ENCODE peak calls at places on chromosome X, in seven cellular contexts. X, D, T, B, I, N and Z are unnamed samples.

GRCh38 chrX:1442724-1443367 is 9.9 kb downstream of the ASMTL start:
- DNase-seq in B (no peak), X (no peak), D (no peak), T (no peak), N (no peak), I (no peak), Z (no peak)

GRCh38 chrX:77793950-77794349 is 7.9 kb upstream of the ATRX start:
- DNase-seq in I (no peak), X (no peak), B (no peak), D (no peak), T (no peak), N (no peak), Z (no peak)

GRCh38 chrX:56995271-56995994 is at the start of gene SPIN3:
- DNase-seq in D (peak; percentile 87), X (peak; percentile 80), N (peak; percentile 67), B (peak; percentile 43), I (peak; percentile 56), T (peak; percentile 80), Z (peak; percentile 46)

GRCh38 chrX:1222511-1223252 is 10.2 kb upstream of the CRLF2 start:
- DNase-seq in N (no peak), B (no peak), D (peak; percentile 25), T (no peak), I (no peak), X (no peak), Z (no peak)

GRCh38 chrX:154013001-154013421 is 6.7 kb downstream of the IRAK1 start:
- DNase-seq in T (no peak), I (no peak), B (no peak), N (no peak), X (no peak), D (no peak), Z (no peak)

GRCh38 chrX:49919617-49920016 is 2.8 kb upstream of the CLCN5 start:
- DNase-seq in I (no peak), D (peak; percentile 9), N (peak; percentile 47), B (no peak), X (peak; percentile 56), T (peak; percentile 61), Z (no peak)

GRCh38 chrX:24466025-24466424 is 939 bp downstream of the PDK3 start:
- DNase-seq in D (no peak), I (no peak), B (no peak), T (no peak), X (no peak), N (no peak), Z (no peak)

GRCh38 chrX:13499736-13500135 is 69.7 kb upstream of the EGFL6 start:
- DNase-seq in T (no peak), X (no peak), I (no peak), D (no peak), B (no peak), N (no peak), Z (no peak)

GRCh38 chrX:121579016-121579760 is 531.8 kb downstream of the GLUD2 start:
- DNase-seq in I (peak; percentile 4), B (no peak), D (peak; percentile 7), T (no peak), N (peak; percentile 4), X (peak; percentile 3), Z (no peak)

GRCh38 chrX:129945131-129945530 is 37.3 kb upstream of the BCORL1 start:
- DNase-seq in N (no peak), D (no peak), I (no peak), B (no peak), X (no peak), T (no peak), Z (no peak)

GRCh38 chrX:49188468-49189076 is 2.4 kb upstream of the PRICKLE3 start:
- DNase-seq in N (no peak), B (no peak), I (no peak), D (no peak), X (no peak), T (no peak), Z (no peak)

GRCh38 chrX:21658152-21658737 is at the start of gene KLHL34:
- DNase-seq in X (peak; percentile 14), I (no peak), N (no peak), B (no peak), T (no peak), D (no peak), Z (no peak)

GRCh38 chrX:50680990-50681389 is 133.0 kb downstream of the SHROOM4 start:
- DNase-seq in T (peak; percentile 48), I (no peak), N (no peak), D (no peak), X (peak; percentile 6), B (no peak), Z (no peak)

GRCh38 chrX:131789664-131790063 is 233.4 kb upstream of the STK26 start:
- DNase-seq in T (no peak), I (no peak), X (no peak), D (no peak), N (no peak), B (no peak), Z (no peak)

GRCh38 chrX:57565198-57565597 is 26.6 kb upstream of the ZXDB start:
- DNase-seq in B (no peak), T (no peak), D (peak; percentile 56), X (no peak), I (no peak), N (no peak), Z (no peak)

GRCh38 chrX:118181030-118181429 is 64.4 kb upstream of the KLHL13 start:
- DNase-seq in B (no peak), T (no peak), D (no peak), N (no peak), X (no peak), I (no peak), Z (no peak)

GRCh38 chrX:139826065-139827044 is 106.5 kb downstream of the ATP11C start:
- DNase-seq in I (no peak), X (no peak), B (no peak), N (no peak), D (no peak), T (no peak), Z (no peak)

GRCh38 chrX:148878371-148878770 is 378.0 kb downstream of the AFF2 start:
- DNase-seq in N (no peak), D (no peak), I (no peak), B (no peak), X (no peak), T (no peak), Z (no peak)

GRCh38 chrX:150224676-150225075 is 138.4 kb upstream of the MAMLD1 start:
- DNase-seq in B (no peak), I (no peak), T (no peak), X (no peak), N (no peak), D (no peak), Z (no peak)

GRCh38 chrX:129777218-129777768 is 2.5 kb upstream of the SASH3 start:
- DNase-seq in I (no peak), T (no peak), B (peak; percentile 43), D (peak; percentile 19), N (no peak), X (no peak), Z (no peak)

GRCh38 chrX:68098431-68098830 is 334.9 kb downstream of the OPHN1 start:
- DNase-seq in T (no peak), X (no peak), B (no peak), I (no peak), D (no peak), N (no peak), Z (no peak)

GRCh38 chrX:40152173-40152705 is 54.5 kb upstream of the BCOR start:
- DNase-seq in D (no peak), B (no peak), I (no peak), T (peak; percentile 54), N (peak; percentile 28), X (peak; percentile 64), Z (no peak)

GRCh38 chrX:96436105-96436504 is 248.5 kb upstream of the DIAPH2 start:
- DNase-seq in D (no peak), I (no peak), N (no peak), T (no peak), B (no peak), X (no peak), Z (no peak)

GRCh38 chrX:28498658-28499057 is 88.6 kb upstream of the IL1RAPL1 start:
- DNase-seq in I (no peak), X (no peak), B (no peak), T (no peak), D (no peak), N (no peak), Z (no peak)

GRCh38 chrX:3636803-3637202 is 76.6 kb downstream of the PRKX start:
- DNase-seq in T (no peak), B (no peak), D (no peak), X (no peak), N (no peak), I (no peak), Z (no peak)

GRCh38 chrX:152061557-152061956 is 76.8 kb downstream of the MAGEA10 start:
- DNase-seq in N (no peak), I (no peak), D (no peak), T (no peak), X (no peak), B (no peak), Z (no peak)

GRCh38 chrX:7941390-7942042 is 14.3 kb upstream of the PNPLA4 start:
- DNase-seq in I (no peak), X (no peak), D (peak; percentile 3), B (no peak), N (no peak), T (no peak), Z (no peak)
- TF ChIP-seq TAF1 in I (no peak), X (no peak), D (no peak), B (no peak), N (no peak), T (no peak), Z (no peak)

GRCh38 chrX:75038925-75039324 is 113.7 kb upstream of the NEXMIF start:
- DNase-seq in T (no peak), D (peak; percentile 10), I (peak; percentile 11), B (no peak), X (no peak), N (no peak), Z (no peak)
- TF ChIP-seq TAF1 in T (no peak), D (no peak), I (no peak), B (no peak), X (no peak), N (no peak), Z (no peak)

GRCh38 chrX:105458846-105459245 is 238.4 kb upstream of the TEX13A start:
- DNase-seq in I (no peak), B (no peak), D (no peak), N (no peak), X (no peak), T (no peak), Z (no peak)

GRCh38 chrX:105463483-105463882 is 243.0 kb upstream of the TEX13A start:
- DNase-seq in X (no peak), B (no peak), T (no peak), N (no peak), I (no peak), D (no peak), Z (no peak)

GRCh38 chrX:105461013-105461412 is 240.5 kb upstream of the TEX13A start:
- DNase-seq in N (no peak), T (no peak), X (no peak), D (no peak), B (no peak), I (no peak), Z (no peak)

GRCh38 chrX:105462191-105462590 is 241.7 kb upstream of the TEX13A start:
- DNase-seq in D (no peak), X (no peak), N (no peak), T (no peak), B (no peak), I (no peak), Z (no peak)

GRCh38 chrX:105460366-105460765 is 239.9 kb upstream of the TEX13A start:
- DNase-seq in I (no peak), B (no peak), D (no peak), T (no peak), N (no peak), X (no peak), Z (no peak)
- TF ChIP-seq TAF1 in I (no peak), B (no peak), D (no peak), T (no peak), N (no peak), X (no peak), Z (no peak)

GRCh38 chrX:110675866-110676265 is 119.8 kb downstream of the CHRDL1 start:
- DNase-seq in D (no peak), B (no peak), N (no peak), X (no peak), I (no peak), T (no peak), Z (no peak)
- TF ChIP-seq TAF1 in D (no peak), B (no peak), N (no peak), X (no peak), I (no peak), T (no peak), Z (no peak)